ENCODE peak calls at places on chromosomes 11 and 22, in nine cellular contexts. O is astrocyte of the spinal cord, D is non-pigmented ciliary epithelial cell, S is NCI-H1092 treated with DMSO at 0.1 percent for 48 hours, R is caudate nucleus, T is WTC11, I is amniotic stem cell, V is neuronal stem cell, Z is cardiac fibroblast. B is an unnamed sample.

GRCh38 chr11:102047305-102047924 is at the start of gene CFAP300:
- DNase-seq in S (peak), V (peak), Z (peak), T (peak), O (peak), I (peak), D (peak), R (no peak), B (peak)

GRCh38 chr22:17606472-17606871 is 22.1 kb downstream of the ATP6V1E1 start:
- DNase-seq in S (no peak), O (no peak), T (no peak), V (no peak), R (no peak), Z (no peak), D (no peak), I (no peak), B (no peak)

GRCh38 chr22:22759889-22760546 is 115.6 kb downstream of the GGTLC2 start:
- DNase-seq in I (no peak), D (no peak), S (no peak), R (no peak), T (no peak), O (no peak), Z (no peak), V (no peak), B (no peak)

GRCh38 chr11:88352139-88352538 is 14.6 kb upstream of the CTSC start:
- DNase-seq in V (no peak), S (no peak), Z (no peak), I (no peak), D (peak), T (no peak), R (no peak), O (peak), B (no peak)

GRCh38 chr11:73184953-73185671 is 33.0 kb upstream of the P2RY2 start:
- DNase-seq in T (peak), Z (peak), R (peak), V (peak), S (peak), D (no peak), I (peak), O (peak), B (peak)

GRCh38 chr11:2444301-2445106 is at the start of the genes KCNQ1 and TRPM5:
- DNase-seq in I (no peak), Z (no peak), R (no peak), S (peak), O (no peak), D (no peak), T (peak), V (peak), B (peak)

GRCh38 chr22:20262582-20263147 is 5.5 kb downstream of the RTN4R start:
- DNase-seq in Z (no peak), V (no peak), S (no peak), O (no peak), D (no peak), T (no peak), R (no peak), I (no peak), B (no peak)

GRCh38 chr11:2837096-2837601 is 48.4 kb downstream of the CDKN1C start:
- DNase-seq in I (no peak), S (no peak), T (peak), Z (peak), O (no peak), V (peak), D (no peak), R (no peak), B (peak)

GRCh38 chr11:114251797-114252327 is 44.3 kb upstream of the NNMT start:
- DNase-seq in I (no peak), D (no peak), S (no peak), V (no peak), R (no peak), T (peak), O (no peak), Z (no peak), B (no peak)

GRCh38 chr11:111944651-111945051 is 7.5 kb downstream of the DIXDC1 start:
- DNase-seq in R (no peak), D (peak), I (peak), Z (peak), V (no peak), S (no peak), O (peak), T (no peak), B (peak)

GRCh38 chr11:27234961-27235360 is 128.1 kb downstream of the CCDC34 start:
- DNase-seq in S (peak), R (no peak), Z (no peak), T (no peak), I (no peak), O (no peak), V (no peak), D (no peak), B (no peak)

GRCh38 chr22:41382098-41382578 is 396 bp downstream of the TEF start:
- DNase-seq in T (peak), S (no peak), V (no peak), I (no peak), D (no peak), R (peak), O (no peak), Z (peak), B (no peak)

B was measured in posterior vena cava.